ENCODE peak calls at places on chromosome 5, in six cellular contexts. P is HT-29; Q is stimulated activated naive B cell treated with anti-CD40 and anti-IgM and Interleukin-4, amounts not matched to agents 10 μg/mL and 1 μg/mL and 100 μg/mL, for 72 hours; M is pancreas; E is stimulated activated CD4-positive, alpha-beta T cell treated with anti-CD3 and anti-CD28 coated beads, Interleukin-1b, Interleukin-23, amount 100 ng/mL, for 1 hour; B is astrocyte of the hippocampus. H is an unnamed sample.

GRCh38 chr5:147731708-147732551 is 50.6 kb downstream of the JAKMIP2 start:
- DNase-seq in M (no peak), B (no peak), E (no peak), Q (no peak), P (no peak), H (no peak)

GRCh38 chr5:179309383-179309670 is 35.9 kb downstream of the ADAMTS2 start:
- DNase-seq in E (no peak), Q (no peak), B (no peak), P (no peak), M (no peak), H (no peak)

GRCh38 chr5:141199359-141200235 is at the start of gene PCDHB11:
- DNase-seq in B (no peak), P (no peak), E (no peak), Q (no peak), M (peak), H (peak)

GRCh38 chr5:59035681-59036080 is 452.8 kb downstream of the RAB3C start:
- DNase-seq in P (no peak), E (no peak), M (no peak), Q (no peak), B (no peak), H (no peak)

GRCh38 chr5:82635561-82636288 is 357.6 kb upstream of the RPS23 start:
- DNase-seq in M (peak), Q (no peak), E (no peak), P (peak), B (peak), H (peak)

GRCh38 chr5:108260105-108260857 is 121.6 kb downstream of the FBXL17 start:
- DNase-seq in E (peak), M (peak), P (peak), Q (peak), B (peak), H (no peak)

GRCh38 chr5:92504346-92504745 is 1076.7 kb downstream of the NR2F1-AS1 start:
- DNase-seq in E (no peak), Q (no peak), P (no peak), M (no peak), B (no peak), H (no peak)

GRCh38 chr5:10704949-10705621 is 55.9 kb downstream of the DAP start:
- DNase-seq in M (no peak), B (peak), E (no peak), Q (no peak), P (peak), H (no peak)

GRCh38 chr5:164207646-164208045 is 702.2 kb downstream of the MAT2B start:
- DNase-seq in M (no peak), P (no peak), Q (no peak), E (no peak), B (peak), H (no peak)

GRCh38 chr5:68237715-68238114 is 22.2 kb downstream of the PIK3R1 start:
- DNase-seq in B (no peak), P (no peak), Q (no peak), E (no peak), M (no peak), H (no peak)

GRCh38 chr5:171806976-171807823 is 21.6 kb downstream of the SMIM23 start:
- DNase-seq in B (peak), E (no peak), M (no peak), Q (no peak), P (peak), H (no peak)

GRCh38 chr5:32342656-32343055 is 29.9 kb upstream of the MTMR12 start:
- DNase-seq in E (no peak), Q (no peak), M (no peak), B (no peak), P (no peak), H (no peak)

GRCh38 chr5:135220394-135221186 is 178.4 kb downstream of the MACROH2A1 start:
- DNase-seq in B (no peak), E (no peak), Q (no peak), M (no peak), P (no peak), H (no peak)

GRCh38 chr5:140481758-140482157 is 65.7 kb upstream of the EIF4EBP3 start:
- DNase-seq in M (no peak), B (peak), E (no peak), Q (no peak), P (no peak), H (no peak)

GRCh38 chr5:112479418-112479817 is 60.3 kb upstream of the EPB41L4A start:
- DNase-seq in Q (no peak), M (no peak), P (no peak), B (peak), E (no peak), H (no peak)

GRCh38 chr5:101102506-101102905 is 199.4 kb upstream of the ST8SIA4 start:
- DNase-seq in B (no peak), P (peak), M (no peak), E (no peak), Q (no peak), H (no peak)

GRCh38 chr5:156497816-156498215 is 170.9 kb downstream of the SGCD start:
- DNase-seq in Q (no peak), B (peak), E (no peak), M (no peak), P (no peak), H (no peak)

GRCh38 chr5:180070726-180071417 is 687 bp downstream of the RNF130 start:
- DNase-seq in Q (peak), P (peak), M (peak), B (peak), E (no peak), H (peak)

GRCh38 chr5:103450333-103451061 is 112.1 kb downstream of the NUDT12 start:
- DNase-seq in M (no peak), Q (no peak), E (no peak), B (peak), P (no peak), H (no peak)

GRCh38 chr5:164962302-164962961 is 1457.0 kb downstream of the MAT2B start:
- DNase-seq in B (no peak), Q (no peak), M (no peak), P (no peak), E (no peak), H (no peak)

GRCh38 chr5:76657091-76657490 is 33.9 kb upstream of the F2RL2 start:
- DNase-seq in E (no peak), B (no peak), M (no peak), P (no peak), Q (no peak), H (no peak)

GRCh38 chr5:172091956-172092732 is 85.7 kb upstream of the FBXW11 start:
- DNase-seq in P (no peak), B (no peak), M (no peak), E (no peak), Q (no peak), H (no peak)

GRCh38 chr5:80941496-80941895 is 18.7 kb upstream of the RASGRF2 start:
- DNase-seq in M (no peak), B (no peak), Q (no peak), P (peak), E (no peak), H (no peak)

GRCh38 chr5:175305251-175305650 is 138.7 kb downstream of the DRD1 start:
- DNase-seq in E (no peak), B (no peak), P (no peak), Q (no peak), M (no peak), H (no peak)

GRCh38 chr5:43804723-43805122 is 201.7 kb downstream of the NNT start:
- DNase-seq in P (no peak), Q (no peak), M (no peak), E (no peak), B (no peak), H (no peak)

GRCh38 chr5:10583663-10584572 is 20.0 kb downstream of the ANKRD33B start:
- DNase-seq in Q (no peak), E (no peak), M (no peak), B (no peak), P (no peak), H (no peak)

GRCh38 chr5:157670662-157671591 is at the start of gene C5orf52:
- DNase-seq in P (peak), M (peak), E (no peak), B (peak), Q (no peak), H (peak)

GRCh38 chr5:118679123-118679940 is 309.0 kb downstream of the DTWD2 start:
- DNase-seq in E (no peak), Q (no peak), P (no peak), M (no peak), B (peak), H (no peak)